ENCODE peak calls at places on chromosomes 13 and 19, in six cellular contexts. U is GM12892, Y is GM23338, F is breast epithelium, D is SK-N-SH, G is HL-60. K is an unnamed sample.

GRCh38 chr13:81377926-81378325 is 1037.0 kb upstream of the SPRY2 start:
- DNase-seq in U (no peak), Y (no peak), F (no peak), D (no peak), G (no peak), K (no peak)

GRCh38 chr19:7356899-7357627 is 8.3 kb downstream of the ARHGEF18 start:
- DNase-seq in U (no peak), Y (no peak), F (no peak), D (no peak), G (no peak), K (no peak)

GRCh38 chr13:108044929-108045328 is 170.4 kb downstream of the LIG4 start:
- DNase-seq in U (no peak), Y (no peak), F (no peak), D (no peak), G (no peak), K (no peak)

GRCh38 chr19:33344210-33344609 is 29.3 kb upstream of the CEBPG start:
- DNase-seq in U (no peak), Y (peak), F (no peak), D (no peak), G (no peak), K (no peak)

GRCh38 chr13:45108716-45109706 is 11.3 kb upstream of the GTF2F2 start:
- DNase-seq in U (no peak), Y (peak), F (no peak), D (no peak), G (no peak), K (no peak)

GRCh38 chr19:35708391-35708790 is 4.0 kb downstream of the ZBTB32 start:
- DNase-seq in U (no peak), Y (no peak), F (no peak), D (no peak), G (no peak), K (no peak)

GRCh38 chr13:110092869-110093268 is 214.1 kb downstream of the COL4A1 start:
- DNase-seq in U (no peak), Y (no peak), F (no peak), D (no peak), G (no peak), K (no peak)

GRCh38 chr13:100440756-100441421 is 147.7 kb downstream of the GGACT start:
- DNase-seq in U (no peak), Y (no peak), F (no peak), D (no peak), G (no peak), K (no peak)

GRCh38 chr19:7874080-7874856 is at the start of gene PRR36:
- DNase-seq in U (no peak), Y (peak), F (peak), D (peak), G (no peak), K (no peak)

GRCh38 chr13:42906257-42906656 is 85.8 kb downstream of the EPSTI1 start:
- DNase-seq in U (no peak), Y (no peak), F (no peak), D (no peak), G (no peak), K (no peak)

GRCh38 chr19:3398114-3398899 is 31.9 kb downstream of the NFIC start:
- DNase-seq in U (no peak), Y (peak), F (peak), D (no peak), G (no peak), K (peak)
- TF ChIP-seq POLR2AphosphoS5 in U (no peak), Y (no peak), F (peak), D (no peak), G (no peak), K (peak)

DNA sequence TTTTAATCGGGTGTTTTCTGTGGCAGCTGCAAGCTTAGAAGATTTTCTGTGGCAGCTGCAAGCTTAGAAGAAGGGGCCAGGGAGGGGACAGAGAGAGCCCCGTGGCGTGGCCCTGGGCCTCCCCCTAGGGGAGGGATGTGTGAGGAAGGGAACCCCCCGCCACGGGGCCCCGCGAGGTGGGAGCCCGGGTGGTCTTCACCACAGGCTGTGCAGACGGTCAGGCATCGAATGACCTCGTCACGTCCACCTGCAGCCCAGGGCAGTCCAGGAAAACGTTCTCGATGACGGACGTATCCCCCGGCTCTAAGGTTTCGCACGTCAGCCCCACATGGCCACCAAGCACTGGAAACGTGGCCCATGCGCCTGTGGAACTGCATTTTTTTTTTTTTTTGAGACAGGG is 8.6 kb downstream of the POLR2E start:
- DNase-seq in U (no peak), Y (no peak), F (no peak), D (no peak), G (no peak), K (no peak)
- TF ChIP-seq POLR2AphosphoS5 in U (no peak), Y (peak), F (no peak), D (no peak), G (no peak), K (no peak)

GRCh38 chr13:74064805-74065204 is 69.4 kb downstream of the KLF12 start:
- DNase-seq in U (no peak), Y (no peak), F (no peak), D (no peak), G (no peak), K (no peak)

GRCh38 chr13:74066937-74067336 is 67.3 kb downstream of the KLF12 start:
- DNase-seq in U (no peak), Y (no peak), F (no peak), D (no peak), G (no peak), K (no peak)

GRCh38 chr13:74063533-74064100 is 70.6 kb downstream of the KLF12 start:
- DNase-seq in U (no peak), Y (no peak), F (no peak), D (no peak), G (no peak), K (no peak)

GRCh38 chr13:74062933-74063332 is 71.3 kb downstream of the KLF12 start:
- DNase-seq in U (no peak), Y (no peak), F (no peak), D (no peak), G (no peak), K (no peak)

DNA sequence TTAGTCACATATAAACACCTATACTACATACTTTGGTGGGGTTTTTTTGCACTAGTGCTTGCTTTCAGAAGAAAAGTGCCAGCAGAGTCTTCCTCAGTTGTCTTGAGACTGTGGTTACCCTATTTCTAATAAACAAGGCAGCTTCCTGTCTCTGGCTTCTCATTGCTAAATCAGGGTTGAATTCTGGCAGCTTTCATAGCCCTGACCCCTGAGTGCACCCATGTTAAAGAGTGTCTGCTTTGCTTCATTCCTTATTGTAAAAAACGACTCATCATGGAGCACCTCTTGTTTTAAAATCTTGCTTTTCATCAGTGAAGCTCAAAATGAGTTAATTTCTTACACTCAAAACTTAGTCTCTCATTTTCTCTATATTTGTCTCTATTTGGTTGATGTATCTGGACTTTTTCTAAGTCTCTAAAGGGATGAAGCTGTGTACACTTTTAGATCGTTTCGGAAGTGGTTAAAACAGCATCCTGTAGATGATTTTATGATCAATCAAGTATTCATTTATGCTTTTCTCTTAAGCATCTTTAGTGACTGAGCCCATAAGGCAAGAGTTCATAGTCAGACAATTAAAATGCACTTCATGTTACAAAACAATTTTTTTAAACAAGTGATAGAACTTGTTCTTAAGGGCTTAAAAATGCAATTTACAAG is 72.1 kb downstream of the KLF12 start:
- DNase-seq in U (no peak), Y (no peak), F (no peak), D (peak), G (no peak), K (no peak)
- TF ChIP-seq POLR2AphosphoS5 in U (no peak), Y (no peak), F (no peak), D (no peak), G (no peak), K (no peak)

DNA sequence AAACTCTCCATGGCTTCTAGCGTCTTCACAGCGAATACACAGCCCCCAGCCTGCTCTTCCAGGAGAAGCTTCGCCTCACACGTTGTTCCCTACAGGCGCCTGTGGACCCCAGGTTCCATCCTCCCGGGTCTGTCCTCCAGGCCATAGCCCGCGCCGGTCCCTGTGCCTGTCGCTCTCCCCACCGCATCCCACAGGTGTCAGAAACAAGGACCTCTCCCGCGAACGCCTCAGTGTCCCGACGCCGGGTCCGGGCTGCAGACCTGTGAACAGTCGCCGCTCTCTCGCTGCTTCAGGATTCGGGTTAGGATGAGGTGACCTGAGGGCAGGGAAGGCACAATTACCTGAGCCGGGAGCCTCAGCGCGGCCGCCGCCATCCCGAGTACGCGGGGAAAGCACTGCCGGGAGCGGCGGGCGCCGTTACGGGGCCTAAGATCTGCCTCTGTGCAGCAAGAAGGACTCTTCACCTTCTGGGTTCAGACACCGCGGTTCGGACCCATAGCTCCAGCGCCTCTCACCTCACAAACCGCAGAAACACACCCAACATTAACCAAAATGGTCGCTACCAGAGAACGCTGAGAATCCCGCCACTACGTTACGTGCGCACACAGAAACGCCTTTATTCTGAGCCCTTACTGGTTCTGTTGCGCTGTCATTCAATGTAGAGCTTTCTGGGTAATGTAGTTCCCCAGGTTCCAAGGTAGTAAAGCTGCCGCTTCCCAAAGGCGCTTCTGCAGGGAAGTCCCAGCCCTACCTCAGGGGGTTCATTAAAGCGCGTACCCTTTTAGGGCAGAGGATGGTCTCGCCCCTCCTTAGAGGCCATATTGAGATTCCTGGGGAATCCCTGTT is at the start of gene ZNF418:
- DNase-seq in U (no peak), Y (peak), F (peak), D (no peak), G (peak), K (no peak)
- TF ChIP-seq POLR2AphosphoS5 in U (no peak), Y (peak), F (no peak), D (no peak), G (peak), K (no peak)

GRCh38 chr13:88745013-88745412 is 1073.8 kb downstream of the SLITRK5 start:
- DNase-seq in U (no peak), Y (no peak), F (no peak), D (no peak), G (no peak), K (no peak)
- TF ChIP-seq POLR2AphosphoS5 in U (no peak), Y (no peak), F (no peak), D (no peak), G (no peak), K (no peak)